ENCODE peak calls at places on chromosomes 3 and 15, in seven cellular contexts. W is right lobe of liver, D is mucosa of gallbladder, R is bronchial epithelial cell, Q is T-cell, F is lung, T is endodermal cell. B is an unnamed sample.

GRCh38 chr3:78434801-78435200 is 1333.0 kb downstream of the ROBO1 start:
- DNase-seq in W (no peak), D (no peak), R (no peak), Q (no peak), F (no peak), T (no peak), B (no peak)

GRCh38 chr3:129942296-129942695 is 32.2 kb upstream of the TRH start:
- DNase-seq in W (peak; percentile 49), D (peak; percentile 58), R (peak; percentile 48), Q (peak; percentile 24), F (peak; percentile 44), T (peak; percentile 96), B (peak; percentile 64)

GRCh38 chr3:187961366-187961765 is 192.6 kb upstream of the LPP start:
- DNase-seq in W (no peak), D (no peak), R (no peak), Q (no peak), F (no peak), T (no peak), B (no peak)

GRCh38 chr3:44845528-44846520 is 15.9 kb upstream of the TMEM42 start:
- DNase-seq in W (no peak), D (peak; percentile 37), R (peak; percentile 80), Q (no peak), F (no peak), T (no peak), B (no peak)

GRCh38 chr3:171138027-171138426 is 111.5 kb upstream of the SLC2A2 start:
- DNase-seq in W (no peak), D (no peak), R (no peak), Q (no peak), F (no peak), T (no peak), B (no peak)

GRCh38 chr3:58731673-58732072 is 65.1 kb upstream of the FAM3D start:
- DNase-seq in W (no peak), D (no peak), R (no peak), Q (no peak), F (no peak), T (no peak), B (no peak)

GRCh38 chr15:37102315-37103021 is 2.1 kb upstream of the MEIS2 start:
- DNase-seq in W (no peak), D (no peak), R (no peak), Q (no peak), F (no peak), T (peak; percentile 78), B (no peak)

GRCh38 chr15:64151727-64152506 is at the start of gene SNX22:
- DNase-seq in W (peak; percentile 57), D (no peak), R (no peak), Q (peak; percentile 31), F (no peak), T (no peak), B (peak; percentile 54)

GRCh38 chr3:169171739-169172138 is 491.8 kb downstream of the MECOM start:
- DNase-seq in W (no peak), D (no peak), R (peak; percentile 31), Q (no peak), F (no peak), T (no peak), B (no peak)

GRCh38 chr15:40763801-40764765 is at the start of gene GCHFR:
- DNase-seq in W (peak; percentile 88), D (peak; percentile 63), R (no peak), Q (peak; percentile 70), F (peak; percentile 80), T (peak; percentile 91), B (peak; percentile 88)

GRCh38 chr3:37096972-37097371 is 77.4 kb downstream of the LRRFIP2 start:
- DNase-seq in W (no peak), D (no peak), R (no peak), Q (no peak), F (no peak), T (no peak), B (no peak)

GRCh38 chr3:172079326-172079976 is 40.1 kb downstream of the FNDC3B start:
- DNase-seq in W (no peak), D (no peak), R (no peak), Q (no peak), F (no peak), T (no peak), B (no peak)

GRCh38 chr3:139533781-139534443 is 5.6 kb downstream of the RBP1 start:
- DNase-seq in W (peak; percentile 50), D (peak; percentile 54), R (peak; percentile 17), Q (no peak), F (no peak), T (no peak), B (peak; percentile 29)

GRCh38 chr3:129747982-129748381 is 141.5 kb upstream of the PLXND1 start:
- DNase-seq in W (no peak), D (no peak), R (no peak), Q (no peak), F (no peak), T (no peak), B (no peak)

GRCh38 chr3:58719684-58720083 is 53.1 kb upstream of the FAM3D start:
- DNase-seq in W (peak; percentile 27), D (no peak), R (no peak), Q (no peak), F (no peak), T (no peak), B (peak; percentile 3)

GRCh38 chr3:908839-909238 is 184.0 kb upstream of the CNTN6 start:
- DNase-seq in W (no peak), D (no peak), R (no peak), Q (no peak), F (no peak), T (peak; percentile 75), B (no peak)

GRCh38 chr3:129530331-129530761 is 1.9 kb downstream of the RHO start:
- DNase-seq in W (no peak), D (no peak), R (peak; percentile 5), Q (no peak), F (no peak), T (peak; percentile 85), B (no peak)

GRCh38 chr3:72185549-72186484 is 400.9 kb upstream of the PROK2 start:
- DNase-seq in W (no peak), D (no peak), R (peak; percentile 78), Q (no peak), F (no peak), T (no peak), B (no peak)

GRCh38 chr15:77393471-77393840 is 26.4 kb downstream of the PEAK1 start:
- DNase-seq in W (no peak), D (no peak), R (peak; percentile 49), Q (no peak), F (no peak), T (no peak), B (no peak)

GRCh38 chr15:88635343-88635742 is 3.5 kb upstream of the ISG20 start:
- DNase-seq in W (no peak), D (no peak), R (no peak), Q (peak; percentile 46), F (no peak), T (no peak), B (no peak)

GRCh38 chr3:195100903-195101591 is 169.9 kb downstream of the XXYLT1 start:
- DNase-seq in W (peak; percentile 65), D (no peak), R (peak; percentile 39), Q (no peak), F (peak; percentile 72), T (no peak), B (peak; percentile 49)

GRCh38 chr3:8345396-8345795 is 156.2 kb upstream of the LMCD1 start:
- DNase-seq in W (no peak), D (no peak), R (no peak), Q (no peak), F (no peak), T (no peak), B (no peak)

GRCh38 chr3:15858547-15859506 is 61.0 kb upstream of the ANKRD28 start:
- DNase-seq in W (peak; percentile 88), D (peak; percentile 56), R (peak; percentile 22), Q (peak; percentile 59), F (peak; percentile 67), T (peak; percentile 89), B (peak; percentile 66)

GRCh38 chr3:10738688-10739372 is 77.2 kb upstream of the SLC6A11 start:
- DNase-seq in W (peak; percentile 63), D (peak; percentile 71), R (peak; percentile 54), Q (peak; percentile 75), F (peak; percentile 61), T (peak; percentile 95), B (peak; percentile 74)

GRCh38 chr15:99466701-99467337 is 99.0 kb upstream of the MEF2A start:
- DNase-seq in W (no peak), D (no peak), R (no peak), Q (no peak), F (no peak), T (no peak), B (no peak)

GRCh38 chr15:92915766-92916435 is 15.8 kb downstream of the CHD2 start:
- DNase-seq in W (no peak), D (no peak), R (peak; percentile 41), Q (no peak), F (no peak), T (no peak), B (no peak)

GRCh38 chr15:48355377-48355776 is 24.1 kb downstream of the DUT start:
- DNase-seq in W (no peak), D (no peak), R (no peak), Q (no peak), F (no peak), T (no peak), B (no peak)

GRCh38 chr3:114454592-114455251 is 160.9 kb downstream of the TIGIT start:
- DNase-seq in W (no peak), D (no peak), R (no peak), Q (no peak), F (no peak), T (no peak), B (peak; percentile 28)

GRCh38 chr3:4722103-4722502 is 229.0 kb downstream of the ITPR1 start:
- DNase-seq in W (peak; percentile 60), D (peak; percentile 49), R (peak; percentile 74), Q (no peak), F (no peak), T (no peak), B (peak; percentile 53)

GRCh38 chr3:3170998-3171397 is 8.5 kb downstream of the CRBN start:
- DNase-seq in W (no peak), D (no peak), R (peak; percentile 53), Q (no peak), F (no peak), T (no peak), B (no peak)